ENCODE peak calls at places on chromosomes 6 and 20, in seven cellular contexts. One of them, this sample, is unnamed.

GRCh38 chr20:50658804-50659380 is 32.5 kb downstream of the RIPOR3 start:
- DNase-seq in H1: no peak
- DNase-seq in K562: no peak
- DNase-seq in GM12878: no peak
- DNase-seq in HepG2: no peak
- DNase-seq in SK-N-SH: no peak
- DNase-seq in A549: no peak
- DNase-seq in this sample: no peak

GRCh38 chr6:14029605-14030004 is 88.0 kb upstream of the CD83 start:
- DNase-seq in SK-N-SH: no peak
- DNase-seq in K562: no peak
- DNase-seq in GM12878: no peak
- DNase-seq in H1: no peak
- DNase-seq in HepG2: no peak
- DNase-seq in A549: no peak
- DNase-seq in this sample: no peak

GRCh38 chr6:108436771-108437170 is 123.9 kb upstream of the FOXO3 start:
- DNase-seq in HepG2: no peak
- DNase-seq in A549: no peak
- DNase-seq in GM12878: no peak
- DNase-seq in SK-N-SH: no peak
- DNase-seq in H1: no peak
- DNase-seq in K562: no peak
- DNase-seq in this sample: no peak

GRCh38 chr6:132673376-132674094 is 14.6 kb upstream of the TAAR1 start:
- DNase-seq in SK-N-SH: no peak
- DNase-seq in A549: no peak
- DNase-seq in K562: peak; percentile 16
- DNase-seq in HepG2: no peak
- DNase-seq in GM12878: no peak
- DNase-seq in H1: no peak
- DNase-seq in this sample: no peak

GRCh38 chr6:52749546-52750152 is 13.6 kb downstream of the GSTA2 start:
- DNase-seq in A549: no peak
- DNase-seq in GM12878: no peak
- DNase-seq in H1: no peak
- DNase-seq in SK-N-SH: no peak
- DNase-seq in HepG2: no peak
- DNase-seq in K562: no peak
- DNase-seq in this sample: no peak

GRCh38 chr20:39112196-39112743 is 150.1 kb downstream of the DHX35 start:
- DNase-seq in K562: peak; percentile 82
- DNase-seq in A549: peak; percentile 88
- DNase-seq in H1: peak; percentile 54
- DNase-seq in SK-N-SH: peak; percentile 91
- DNase-seq in GM12878: no peak
- DNase-seq in HepG2: peak; percentile 65
- DNase-seq in this sample: peak; percentile 28

GRCh38 chr20:8156603-8157079 is 24.6 kb downstream of the PLCB1 start:
- DNase-seq in A549: peak; percentile 28
- DNase-seq in H1: no peak
- DNase-seq in HepG2: peak; percentile 90
- DNase-seq in GM12878: peak; percentile 23
- DNase-seq in K562: no peak
- DNase-seq in SK-N-SH: no peak
- DNase-seq in this sample: peak; percentile 59

GRCh38 chr6:9511157-9511556 is 903.7 kb downstream of the TFAP2A start:
- DNase-seq in GM12878: no peak
- DNase-seq in K562: no peak
- DNase-seq in A549: no peak
- DNase-seq in SK-N-SH: no peak
- DNase-seq in H1: no peak
- DNase-seq in HepG2: no peak
- DNase-seq in this sample: no peak

GRCh38 chr6:13846841-13847240 is 32.5 kb upstream of the MCUR1 start:
- DNase-seq in SK-N-SH: peak; percentile 53
- DNase-seq in K562: peak; percentile 82
- DNase-seq in H1: no peak
- DNase-seq in HepG2: peak; percentile 65
- DNase-seq in A549: peak; percentile 17
- DNase-seq in GM12878: no peak
- DNase-seq in this sample: no peak

GRCh38 chr6:52089758-52090348 is 2.4 kb upstream of the PKHD1 start:
- DNase-seq in GM12878: no peak
- DNase-seq in HepG2: no peak
- DNase-seq in H1: no peak
- DNase-seq in SK-N-SH: no peak
- DNase-seq in K562: no peak
- DNase-seq in A549: no peak
- DNase-seq in this sample: no peak

GRCh38 chr6:13384966-13385365 is 56.6 kb upstream of the TBC1D7 start:
- DNase-seq in GM12878: no peak
- DNase-seq in HepG2: no peak
- DNase-seq in K562: no peak
- DNase-seq in A549: no peak
- DNase-seq in H1: no peak
- DNase-seq in SK-N-SH: peak; percentile 66
- DNase-seq in this sample: no peak

GRCh38 chr6:150881911-150882481 is 16.5 kb downstream of the MTHFD1L start:
- DNase-seq in SK-N-SH: peak; percentile 67
- DNase-seq in A549: peak; percentile 18
- DNase-seq in HepG2: peak; percentile 97
- DNase-seq in GM12878: no peak
- DNase-seq in H1: no peak
- DNase-seq in K562: no peak
- DNase-seq in this sample: peak; percentile 100

GRCh38 chr6:119128252-119128912 is 49.9 kb upstream of the FAM184A start:
- DNase-seq in GM12878: no peak
- DNase-seq in H1: no peak
- DNase-seq in K562: no peak
- DNase-seq in HepG2: no peak
- DNase-seq in SK-N-SH: no peak
- DNase-seq in A549: no peak
- DNase-seq in this sample: no peak

GRCh38 chr20:45306431-45306982 is at the start of gene RBPJL:
- DNase-seq in HepG2: no peak
- DNase-seq in GM12878: no peak
- DNase-seq in H1: no peak
- DNase-seq in A549: no peak
- DNase-seq in SK-N-SH: peak; percentile 90
- DNase-seq in K562: peak; percentile 66
- DNase-seq in this sample: no peak

GRCh38 chr20:48679603-48680002 is 148.2 kb downstream of the PREX1 start:
- DNase-seq in K562: peak; percentile 95
- DNase-seq in SK-N-SH: no peak
- DNase-seq in GM12878: no peak
- DNase-seq in H1: no peak
- DNase-seq in HepG2: no peak
- DNase-seq in A549: no peak
- DNase-seq in this sample: no peak

GRCh38 chr6:44128020-44128917 is 915 bp downstream of the TMEM63B start:
- DNase-seq in SK-N-SH: peak; percentile 82
- DNase-seq in K562: peak; percentile 71
- DNase-seq in A549: peak; percentile 39
- DNase-seq in H1: no peak
- DNase-seq in HepG2: peak; percentile 35
- DNase-seq in GM12878: no peak
- DNase-seq in this sample: no peak

GRCh38 chr6:40743690-40744446 is 156.7 kb upstream of the LRFN2 start:
- DNase-seq in SK-N-SH: no peak
- DNase-seq in K562: peak; percentile 64
- DNase-seq in A549: no peak
- DNase-seq in HepG2: no peak
- DNase-seq in GM12878: no peak
- DNase-seq in H1: no peak
- DNase-seq in this sample: no peak

GRCh38 chr20:34980543-34981213 is 25.0 kb downstream of the MYH7B start:
- DNase-seq in HepG2: no peak
- DNase-seq in H1: no peak
- DNase-seq in SK-N-SH: peak; percentile 61
- DNase-seq in A549: no peak
- DNase-seq in K562: no peak
- DNase-seq in GM12878: no peak
- DNase-seq in this sample: peak; percentile 22

GRCh38 chr20:19077370-19078220 is 134.8 kb upstream of the SLC24A3 start:
- DNase-seq in HepG2: no peak
- DNase-seq in SK-N-SH: no peak
- DNase-seq in GM12878: no peak
- DNase-seq in K562: no peak
- DNase-seq in H1: no peak
- DNase-seq in A549: no peak
- DNase-seq in this sample: no peak

GRCh38 chr6:154930490-154930889 is 64.6 kb upstream of the TIAM2 start:
- DNase-seq in SK-N-SH: no peak
- DNase-seq in K562: no peak
- DNase-seq in HepG2: no peak
- DNase-seq in GM12878: no peak
- DNase-seq in H1: no peak
- DNase-seq in A549: no peak
- DNase-seq in this sample: no peak

GRCh38 chr6:37244430-37245310 is 12.9 kb upstream of the TBC1D22B start:
- DNase-seq in SK-N-SH: no peak
- DNase-seq in A549: no peak
- DNase-seq in GM12878: no peak
- DNase-seq in H1: no peak
- DNase-seq in HepG2: peak; percentile 97
- DNase-seq in K562: peak; percentile 41
- DNase-seq in this sample: peak; percentile 100

GRCh38 chr6:6546318-6547110 is 42.0 kb upstream of the LY86 start:
- DNase-seq in K562: peak; percentile 16
- DNase-seq in GM12878: no peak
- DNase-seq in A549: peak; percentile 6
- DNase-seq in H1: no peak
- DNase-seq in SK-N-SH: peak; percentile 52
- DNase-seq in HepG2: no peak
- DNase-seq in this sample: peak; percentile 1
- TF ChIP-seq RFX5 in K562: no peak
- TF ChIP-seq RFX5 in GM12878: peak; percentile 33
- TF ChIP-seq RFX5 in A549: no peak
- TF ChIP-seq RFX5 in H1: no peak
- TF ChIP-seq RFX5 in SK-N-SH: no peak
- TF ChIP-seq RFX5 in HepG2: no peak
- TF ChIP-seq RFX5 in this sample: no peak

GRCh38 chr6:30102701-30103629 is 9.9 kb downstream of the TRIM31 start:
- DNase-seq in H1: no peak
- DNase-seq in GM12878: peak; percentile 24
- DNase-seq in A549: peak; percentile 83
- DNase-seq in K562: peak; percentile 89
- DNase-seq in SK-N-SH: peak; percentile 84
- DNase-seq in HepG2: peak; percentile 90
- DNase-seq in this sample: peak; percentile 80

GRCh38 chr6:30101423-30101938 is 11.4 kb downstream of the TRIM31 start:
- DNase-seq in A549: peak; percentile 3
- DNase-seq in HepG2: peak; percentile 29
- DNase-seq in SK-N-SH: peak; percentile 36
- DNase-seq in K562: no peak
- DNase-seq in H1: no peak
- DNase-seq in GM12878: no peak
- DNase-seq in this sample: no peak

GRCh38 chr6:30101939-30102700 is 10.8 kb downstream of the TRIM31 start:
- DNase-seq in A549: peak; percentile 83
- DNase-seq in GM12878: no peak
- DNase-seq in HepG2: peak; percentile 90
- DNase-seq in H1: peak; percentile 57
- DNase-seq in SK-N-SH: peak; percentile 89
- DNase-seq in K562: peak; percentile 94
- DNase-seq in this sample: peak; percentile 77

GRCh38 chr6:30100154-30100553 is 12.7 kb downstream of the TRIM31 start:
- DNase-seq in SK-N-SH: no peak
- DNase-seq in H1: no peak
- DNase-seq in A549: no peak
- DNase-seq in GM12878: no peak
- DNase-seq in K562: no peak
- DNase-seq in HepG2: no peak
- DNase-seq in this sample: no peak

DNA sequence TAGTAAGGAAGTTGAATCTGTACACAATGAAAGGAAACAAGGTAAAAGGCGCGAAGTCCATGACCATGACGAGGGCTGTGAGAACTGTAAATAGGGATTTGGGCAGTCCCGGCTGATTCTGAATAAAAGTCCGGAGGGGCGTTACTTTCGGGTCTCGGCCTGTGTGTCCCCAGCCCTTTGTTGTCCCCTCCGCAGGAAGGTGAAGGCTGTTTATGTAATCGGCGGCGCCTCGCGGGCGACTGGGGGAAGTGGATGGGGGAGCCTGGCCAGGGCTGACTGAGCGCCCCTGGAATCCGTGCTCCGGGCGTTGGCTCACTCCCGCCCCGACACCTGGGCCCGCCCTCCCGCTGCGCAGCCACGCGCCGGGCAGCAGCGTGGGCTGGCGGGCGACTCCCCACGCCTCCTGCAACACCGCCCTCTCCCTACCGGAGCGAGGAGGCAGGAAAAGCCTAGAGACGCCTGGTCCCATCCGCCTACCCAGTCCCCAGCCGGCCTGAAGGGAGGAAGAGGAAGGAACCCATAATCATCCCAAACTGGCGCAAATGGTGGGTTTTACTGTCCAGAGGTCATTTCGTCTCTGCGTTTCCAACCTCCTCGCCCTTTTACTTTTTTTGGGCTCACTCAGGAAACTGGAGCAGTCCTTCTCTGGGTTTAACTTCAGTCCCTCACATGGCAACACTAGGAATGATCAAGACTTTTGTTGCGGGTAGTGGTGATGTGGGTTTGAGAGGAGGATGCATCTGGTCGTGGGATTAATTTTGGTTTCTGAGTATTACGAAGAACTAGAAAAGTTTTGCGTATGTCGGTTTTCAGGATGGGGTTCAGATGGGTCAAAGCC is 12.1 kb downstream of the TRIM31 start:
- DNase-seq in K562: peak; percentile 32
- DNase-seq in SK-N-SH: peak; percentile 45
- DNase-seq in HepG2: peak; percentile 92
- DNase-seq in A549: no peak
- DNase-seq in H1: no peak
- DNase-seq in GM12878: no peak
- DNase-seq in this sample: no peak
- TF ChIP-seq RFX5 in K562: no peak
- TF ChIP-seq RFX5 in SK-N-SH: no peak
- TF ChIP-seq RFX5 in HepG2: no peak
- TF ChIP-seq RFX5 in A549: no peak
- TF ChIP-seq RFX5 in H1: no peak
- TF ChIP-seq RFX5 in GM12878: no peak
- TF ChIP-seq RFX5 in this sample: no peak

DNA sequence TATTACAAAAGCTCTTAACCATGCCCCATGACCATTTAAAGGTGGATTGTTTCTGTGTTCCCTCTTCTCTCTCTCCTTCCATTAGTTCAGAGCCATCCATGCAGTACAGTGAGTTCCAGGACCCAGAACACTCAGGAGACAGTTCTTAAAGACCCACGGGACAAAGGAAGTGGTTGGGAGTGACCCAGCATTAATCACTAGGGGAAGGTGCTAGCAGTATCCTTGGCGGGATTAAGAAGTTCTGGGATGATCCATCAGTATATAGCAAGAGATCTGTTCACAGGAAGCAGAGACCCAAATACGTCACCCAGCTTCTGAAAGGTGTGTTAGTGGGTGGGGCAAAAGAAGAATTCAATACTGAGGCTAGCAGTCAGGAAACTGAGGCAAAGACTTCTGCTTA is 154.1 kb downstream of the PHF3 start:
- DNase-seq in A549: no peak
- DNase-seq in K562: no peak
- DNase-seq in H1: no peak
- DNase-seq in GM12878: no peak
- DNase-seq in HepG2: no peak
- DNase-seq in SK-N-SH: no peak
- DNase-seq in this sample: no peak
- TF ChIP-seq RFX5 in A549: no peak
- TF ChIP-seq RFX5 in K562: no peak
- TF ChIP-seq RFX5 in H1: no peak
- TF ChIP-seq RFX5 in GM12878: no peak
- TF ChIP-seq RFX5 in HepG2: no peak
- TF ChIP-seq RFX5 in SK-N-SH: no peak
- TF ChIP-seq RFX5 in this sample: no peak

GRCh38 chr6:136034422-136034821 is 182.9 kb downstream of the PDE7B start:
- DNase-seq in HepG2: no peak
- DNase-seq in SK-N-SH: no peak
- DNase-seq in GM12878: no peak
- DNase-seq in K562: no peak
- DNase-seq in A549: no peak
- DNase-seq in H1: no peak
- DNase-seq in this sample: no peak
- TF ChIP-seq RFX5 in HepG2: no peak
- TF ChIP-seq RFX5 in SK-N-SH: no peak
- TF ChIP-seq RFX5 in GM12878: no peak
- TF ChIP-seq RFX5 in K562: no peak
- TF ChIP-seq RFX5 in A549: no peak
- TF ChIP-seq RFX5 in H1: no peak
- TF ChIP-seq RFX5 in this sample: no peak